ENCODE peak calls at places on chromosome 16, in five cellular contexts. H is HEK293T, X is AG09309, D is bronchial epithelial cell, U is fibroblast of pulmonary artery. L is an unnamed sample.

GRCh38 chr16:85970712-85971220 is 71.8 kb downstream of the IRF8 start:
- DNase-seq in H (no peak), X (no peak), D (peak), U (no peak), L (peak)

GRCh38 chr16:24123275-24123674 is 132.9 kb upstream of the CACNG3 start:
- DNase-seq in H (no peak), X (no peak), D (no peak), U (no peak), L (no peak)

GRCh38 chr16:6573577-6573976 is 759.1 kb upstream of the RBFOX1 start:
- DNase-seq in H (peak), X (no peak), D (no peak), U (no peak), L (no peak)

GRCh38 chr16:28981517-28981916 is 3.3 kb upstream of the LAT start:
- DNase-seq in H (peak), X (no peak), D (no peak), U (peak), L (peak)

GRCh38 chr16:89093602-89094251 is at the start of gene ACSF3:
- DNase-seq in H (peak), X (peak), D (no peak), U (peak), L (peak)

GRCh38 chr16:66278604-66279262 is 87.8 kb upstream of the CDH5 start:
- DNase-seq in H (no peak), X (no peak), D (peak), U (no peak), L (no peak)

GRCh38 chr16:71311553-71312158 is 22.5 kb upstream of the CMTR2 start:
- DNase-seq in H (peak), X (no peak), D (no peak), U (peak), L (peak)

GRCh38 chr16:82382521-82382920 is 212.5 kb upstream of the MPHOSPH6 start:
- DNase-seq in H (no peak), X (no peak), D (no peak), U (no peak), L (no peak)

GRCh38 chr16:53743149-53743566 is 39.2 kb downstream of the FTO start:
- DNase-seq in H (peak), X (no peak), D (peak), U (peak), L (peak)

GRCh38 chr16:27708651-27709050 is 158.7 kb downstream of the KATNIP start:
- DNase-seq in H (no peak), X (no peak), D (no peak), U (no peak), L (no peak)

GRCh38 chr16:4375717-4376116 is 4.1 kb downstream of the VASN start:
- DNase-seq in H (no peak), X (no peak), D (peak), U (no peak), L (no peak)

GRCh38 chr16:88975511-88976061 is 1.4 kb downstream of the CBFA2T3 start:
- DNase-seq in H (no peak), X (no peak), D (no peak), U (no peak), L (no peak)

GRCh38 chr16:67000384-67001158 is 12.2 kb downstream of the CES4A start:
- DNase-seq in H (no peak), X (no peak), D (no peak), U (peak), L (peak)

GRCh38 chr16:50213939-50214519 is 52.3 kb upstream of the ADCY7 start:
- DNase-seq in H (no peak), X (peak), D (peak), U (peak), L (peak)

GRCh38 chr16:50741225-50741807 is 570 bp upstream of the CYLD start:
- DNase-seq in H (no peak), X (no peak), D (peak), U (no peak), L (no peak)

GRCh38 chr16:2335286-2335895 is 5.1 kb downstream of the ABCA3 start:
- DNase-seq in H (no peak), X (no peak), D (no peak), U (no peak), L (no peak)

GRCh38 chr16:35713762-35714650 is 2254.6 kb downstream of the TP53TG3F start:
- DNase-seq in H (no peak), X (no peak), D (no peak), U (no peak), L (no peak)